ENCODE peak calls at places on chromosomes 4 and X, in nine cellular contexts. W, O, L, Z, T, B, X, Y and I are unnamed samples.

GRCh38 chr4:30866444-30866843 is 146.3 kb downstream of the PCDH7 start:
- DNase-seq in W (no peak), O (no peak), L (peak), Z (no peak), T (no peak), B (no peak), X (no peak), Y (no peak), I (no peak)

GRCh38 chr4:25782482-25782881 is 80.3 kb downstream of the SEL1L3 start:
- DNase-seq in W (no peak), O (no peak), L (no peak), Z (no peak), T (no peak), B (no peak), X (no peak), Y (no peak), I (no peak)

GRCh38 chrX:102745513-102746133 is 25.1 kb downstream of the GPRASP3 start:
- DNase-seq in W (peak), O (no peak), L (no peak), Z (peak), T (no peak), B (no peak), X (no peak), Y (no peak), I (peak)

GRCh38 chr4:48268956-48269860 is at the start of gene TEC:
- DNase-seq in W (peak), O (peak), L (peak), Z (peak), T (no peak), B (no peak), X (peak), Y (peak), I (peak)

GRCh38 chrX:2696698-2697215 is 5.7 kb downstream of the CD99 start:
- DNase-seq in W (no peak), O (no peak), L (peak), Z (peak), T (no peak), B (peak), X (peak), Y (peak), I (no peak)

GRCh38 chr4:6568689-6569332 is 6.2 kb upstream of the MAN2B2 start:
- DNase-seq in W (no peak), O (no peak), L (peak), Z (no peak), T (no peak), B (no peak), X (no peak), Y (no peak), I (no peak)

GRCh38 chr4:58138786-58139185 is 1028.6 kb upstream of the IGFBP7 start:
- DNase-seq in W (no peak), O (no peak), L (no peak), Z (no peak), T (no peak), B (no peak), X (no peak), Y (no peak), I (no peak)

GRCh38 chrX:69066021-69066757 is 99.1 kb downstream of the PJA1 start:
- DNase-seq in W (no peak), O (no peak), L (no peak), Z (no peak), T (no peak), B (no peak), X (no peak), Y (no peak), I (no peak)

GRCh38 chrX:9420513-9420912 is 44.3 kb upstream of the TBL1X start:
- DNase-seq in W (no peak), O (no peak), L (no peak), Z (no peak), T (no peak), B (no peak), X (no peak), Y (peak), I (no peak)

GRCh38 chrX:15915959-15916703 is 61.5 kb upstream of the AP1S2 start:
- DNase-seq in W (no peak), O (no peak), L (no peak), Z (no peak), T (no peak), B (no peak), X (no peak), Y (no peak), I (no peak)

GRCh38 chr4:80161413-80162058 is 35.8 kb upstream of the PRDM8 start:
- DNase-seq in W (no peak), O (no peak), L (no peak), Z (no peak), T (no peak), B (no peak), X (no peak), Y (no peak), I (no peak)

GRCh38 chrX:20015945-20016617 is 25.2 kb upstream of the BCLAF3 start:
- DNase-seq in W (no peak), O (no peak), L (no peak), Z (no peak), T (no peak), B (no peak), X (no peak), Y (no peak), I (no peak)

GRCh38 chrX:141405878-141406492 is 163.7 kb upstream of the SPANXC start:
- DNase-seq in W (no peak), O (no peak), L (peak), Z (no peak), T (no peak), B (peak), X (no peak), Y (no peak), I (no peak)

GRCh38 chr4:76546282-76547166 is 111.5 kb downstream of the SHROOM3 start:
- DNase-seq in W (no peak), O (peak), L (peak), Z (no peak), T (no peak), B (peak), X (no peak), Y (peak), I (peak)

GRCh38 chr4:30952526-30953219 is 232.5 kb downstream of the PCDH7 start:
- DNase-seq in W (no peak), O (no peak), L (no peak), Z (no peak), T (no peak), B (no peak), X (no peak), Y (no peak), I (no peak)

GRCh38 chrX:47143894-47144625 is 442 bp downstream of the NDUFB11 start:
- DNase-seq in W (peak), O (no peak), L (peak), Z (no peak), T (peak), B (no peak), X (peak), Y (no peak), I (peak)

GRCh38 chrX:10648608-10649007 is 28.2 kb upstream of the MID1 start:
- DNase-seq in W (no peak), O (no peak), L (peak), Z (no peak), T (no peak), B (peak), X (no peak), Y (peak), I (no peak)

GRCh38 chr4:185933078-185933581 is 121.1 kb upstream of the SORBS2 start:
- DNase-seq in W (no peak), O (no peak), L (peak), Z (no peak), T (no peak), B (no peak), X (no peak), Y (no peak), I (no peak)

GRCh38 chrX:83984961-83985360 is 124.0 kb downstream of the CYLC1 start:
- DNase-seq in W (no peak), O (no peak), L (no peak), Z (no peak), T (no peak), B (no peak), X (no peak), Y (no peak), I (no peak)

GRCh38 chr4:133402616-133403015 is 253.5 kb downstream of the PCDH10 start:
- DNase-seq in W (no peak), O (no peak), L (peak), Z (no peak), T (no peak), B (no peak), X (no peak), Y (no peak), I (no peak)

GRCh38 chr4:122827899-122828601 is 1.4 kb downstream of the FGF2 start:
- DNase-seq in W (no peak), O (peak), L (peak), Z (peak), T (no peak), B (no peak), X (peak), Y (peak), I (no peak)

GRCh38 chrX:65331371-65331770 is 203.2 kb downstream of the LAS1L start:
- DNase-seq in W (no peak), O (no peak), L (no peak), Z (no peak), T (no peak), B (no peak), X (no peak), Y (no peak), I (no peak)

GRCh38 chr4:25258980-25259578 is 25.2 kb downstream of the PI4K2B start:
- DNase-seq in W (no peak), O (no peak), L (no peak), Z (no peak), T (no peak), B (no peak), X (no peak), Y (no peak), I (no peak)

GRCh38 chr4:13912436-13912835 is 284.9 kb upstream of the BOD1L1 start:
- DNase-seq in W (no peak), O (no peak), L (no peak), Z (no peak), T (no peak), B (no peak), X (no peak), Y (no peak), I (no peak)

GRCh38 chrX:46547857-46548256 is 2.6 kb upstream of the ZNF674 start:
- DNase-seq in W (no peak), O (no peak), L (peak), Z (no peak), T (no peak), B (peak), X (no peak), Y (no peak), I (no peak)

GRCh38 chr4:103137446-103137827 is 37.8 kb upstream of the BDH2 start:
- DNase-seq in W (no peak), O (no peak), L (peak), Z (no peak), T (no peak), B (no peak), X (no peak), Y (no peak), I (no peak)

GRCh38 chr4:78960926-78961325 is 21.7 kb upstream of the PAQR3 start:
- DNase-seq in W (no peak), O (no peak), L (no peak), Z (no peak), T (no peak), B (no peak), X (no peak), Y (no peak), I (no peak)

GRCh38 chr4:173009129-173009823 is 159.3 kb upstream of the GALNT7 start:
- DNase-seq in W (no peak), O (no peak), L (peak), Z (no peak), T (no peak), B (no peak), X (no peak), Y (peak), I (no peak)

GRCh38 chrX:44898411-44899221 is 25.6 kb downstream of the KDM6A start:
- DNase-seq in W (no peak), O (no peak), L (no peak), Z (no peak), T (no peak), B (no peak), X (peak), Y (no peak), I (no peak)

GRCh38 chr4:105631818-105632400 is 76.6 kb downstream of the INTS12 start:
- DNase-seq in W (no peak), O (no peak), L (peak), Z (no peak), T (no peak), B (no peak), X (no peak), Y (no peak), I (no peak)

DNA sequence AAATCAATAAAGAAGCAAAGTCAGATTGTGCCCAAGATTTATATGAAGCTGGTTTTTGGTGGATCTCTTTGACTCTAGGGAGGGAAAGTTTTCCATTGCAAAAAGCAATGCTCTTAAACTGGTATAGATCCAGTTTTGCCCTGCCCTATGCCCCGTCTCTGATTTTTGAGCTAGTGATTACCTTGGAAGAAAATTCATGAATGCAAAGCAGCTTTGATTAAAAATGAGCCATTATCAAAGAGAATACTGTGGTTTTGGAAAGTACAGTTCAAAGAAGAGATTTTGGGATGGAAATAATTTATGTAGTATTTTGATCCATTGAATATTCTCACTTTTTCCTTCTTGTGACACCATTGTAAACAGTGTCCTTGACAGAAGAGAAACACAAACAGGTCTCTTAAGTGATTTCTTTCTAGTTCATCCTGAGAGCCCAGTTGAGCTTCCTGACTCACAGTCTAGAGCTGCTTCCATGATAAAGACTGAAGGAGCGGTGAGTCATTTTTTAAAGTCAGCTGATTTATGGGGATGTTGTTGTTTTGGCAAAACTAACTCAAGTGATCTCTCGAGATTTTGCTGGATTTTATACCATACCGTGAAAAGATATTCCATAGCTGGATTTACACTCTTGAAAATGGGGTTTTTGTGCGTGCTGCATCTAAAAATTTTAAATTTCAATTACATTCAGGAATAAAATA is 76.7 kb downstream of the AFF1 start:
- DNase-seq in W (no peak), O (no peak), L (peak), Z (no peak), T (no peak), B (no peak), X (no peak), Y (no peak), I (no peak)
- H3K4me3 ChIP-seq in W (no peak), O (no peak), L (peak), Z (no peak), T (no peak), B (no peak), X (no peak), Y (no peak), I (no peak)

GRCh38 chr4:68732653-68733466 is 62.4 kb upstream of the UGT2B15 start:
- DNase-seq in W (no peak), O (peak), L (no peak), Z (no peak), T (no peak), B (no peak), X (no peak), Y (no peak), I (no peak)

GRCh38 chr4:68738036-68738435 is 67.6 kb upstream of the UGT2B15 start:
- DNase-seq in W (no peak), O (no peak), L (no peak), Z (no peak), T (no peak), B (no peak), X (no peak), Y (no peak), I (no peak)

GRCh38 chr4:68736813-68737212 is 66.4 kb upstream of the UGT2B15 start:
- DNase-seq in W (no peak), O (no peak), L (no peak), Z (no peak), T (no peak), B (no peak), X (no peak), Y (no peak), I (no peak)

GRCh38 chr4:68735106-68735505 is 64.7 kb upstream of the UGT2B15 start:
- DNase-seq in W (no peak), O (no peak), L (no peak), Z (no peak), T (no peak), B (no peak), X (no peak), Y (no peak), I (no peak)

GRCh38 chr4:68734095-68734494 is 63.6 kb upstream of the UGT2B15 start:
- DNase-seq in W (no peak), O (no peak), L (no peak), Z (no peak), T (no peak), B (no peak), X (no peak), Y (no peak), I (no peak)
- H3K4me3 ChIP-seq in W (no peak), O (no peak), L (no peak), Z (no peak), T (no peak), B (no peak), X (no peak), Y (no peak), I (no peak)

GRCh38 chr4:16079046-16079445 is 4.8 kb downstream of the PROM1 start:
- DNase-seq in W (no peak), O (no peak), L (peak), Z (no peak), T (no peak), B (no peak), X (peak), Y (peak), I (no peak)

GRCh38 chr4:16078195-16078756 is 5.5 kb downstream of the PROM1 start:
- DNase-seq in W (no peak), O (no peak), L (no peak), Z (no peak), T (no peak), B (no peak), X (no peak), Y (no peak), I (no peak)

GRCh38 chr4:16082424-16083216 is 1.2 kb downstream of the PROM1 start:
- DNase-seq in W (peak), O (peak), L (peak), Z (no peak), T (no peak), B (no peak), X (no peak), Y (peak), I (peak)

GRCh38 chr4:16083217-16084191 is at the start of gene PROM1:
- DNase-seq in W (peak), O (peak), L (peak), Z (no peak), T (no peak), B (no peak), X (no peak), Y (peak), I (peak)

GRCh38 chr4:16082038-16082423 is 1.8 kb downstream of the PROM1 start:
- DNase-seq in W (no peak), O (no peak), L (no peak), Z (no peak), T (no peak), B (no peak), X (no peak), Y (no peak), I (no peak)
- H3K4me3 ChIP-seq in W (peak), O (peak), L (peak), Z (peak), T (peak), B (no peak), X (no peak), Y (peak), I (peak)

GRCh38 chrX:51899741-51900140 is 6.3 kb downstream of the MAGED1 start:
- DNase-seq in W (no peak), O (no peak), L (peak), Z (no peak), T (no peak), B (no peak), X (no peak), Y (no peak), I (no peak)

GRCh38 chrX:51894697-51895336 is 1.4 kb downstream of the MAGED1 start:
- DNase-seq in W (peak), O (peak), L (peak), Z (peak), T (no peak), B (no peak), X (peak), Y (peak), I (no peak)

GRCh38 chrX:51893931-51894696 is 691 bp downstream of the MAGED1 start:
- DNase-seq in W (no peak), O (peak), L (peak), Z (no peak), T (no peak), B (no peak), X (peak), Y (peak), I (no peak)

GRCh38 chrX:51892921-51893745 is at the start of gene MAGED1:
- DNase-seq in W (peak), O (peak), L (peak), Z (peak), T (peak), B (peak), X (peak), Y (peak), I (peak)

GRCh38 chrX:51896626-51897025 is 3.2 kb downstream of the MAGED1 start:
- DNase-seq in W (no peak), O (no peak), L (no peak), Z (no peak), T (no peak), B (no peak), X (no peak), Y (no peak), I (no peak)
- H3K4me3 ChIP-seq in W (no peak), O (no peak), L (no peak), Z (no peak), T (no peak), B (peak), X (no peak), Y (no peak), I (no peak)